ENCODE peak calls at places on chromosome 2, in five cellular contexts. I is hepatocyte, F is OCI-LY7, M is HCT116, X is GM23248. J is an unnamed sample.

GRCh38 chr2:74142340-74142739 is 5.4 kb downstream of the BOLA3 start:
- DNase-seq in X (peak; percentile 15), I (no peak), M (no peak), F (peak; percentile 41), J (peak; percentile 42)

GRCh38 chr2:106261871-106262321 is 67.8 kb upstream of the UXS1 start:
- DNase-seq in X (no peak), I (no peak), M (no peak), F (no peak), J (no peak)

GRCh38 chr2:68936462-68936861 is 16.2 kb downstream of the GKN2 start:
- DNase-seq in I (no peak), X (peak; percentile 70), M (no peak), F (no peak), J (no peak)

GRCh38 chr2:11873766-11874165 is 127.3 kb downstream of the LPIN1 start:
- DNase-seq in F (no peak), M (no peak), I (no peak), X (peak; percentile 31), J (no peak)

GRCh38 chr2:85672486-85672885 is 4.5 kb upstream of the SFTPB start:
- DNase-seq in I (no peak), X (no peak), M (no peak), F (no peak), J (no peak)

GRCh38 chr2:214103199-214104001 is 307.5 kb upstream of the VWC2L start:
- DNase-seq in M (no peak), X (no peak), I (peak; percentile 26), F (no peak), J (no peak)

GRCh38 chr2:168941297-168941696 is 40.2 kb downstream of the G6PC2 start:
- DNase-seq in X (no peak), M (no peak), F (no peak), I (no peak), J (no peak)

GRCh38 chr2:86249176-86249842 is 50.1 kb downstream of the MRPL35 start:
- DNase-seq in I (peak; percentile 56), M (peak; percentile 4), F (peak; percentile 42), X (peak; percentile 79), J (peak; percentile 76)

GRCh38 chr2:219461061-219461514 is 26.4 kb downstream of the SPEG start:
- DNase-seq in X (no peak), I (peak; percentile 40), M (no peak), F (peak; percentile 18), J (peak; percentile 75)

GRCh38 chr2:15307526-15307925 is 253.6 kb downstream of the NBAS start:
- DNase-seq in I (no peak), X (peak; percentile 7), M (no peak), F (no peak), J (no peak)

GRCh38 chr2:218428846-218429558 is 10.1 kb downstream of the VIL1 start:
- DNase-seq in M (no peak), F (no peak), I (no peak), X (no peak), J (no peak)

GRCh38 chr2:204468689-204469429 is 76.4 kb upstream of the PARD3B start:
- DNase-seq in F (no peak), M (no peak), I (no peak), X (peak; percentile 93), J (no peak)

GRCh38 chr2:101805146-101806088 is 107.9 kb downstream of the MAP4K4 start:
- DNase-seq in I (peak; percentile 62), F (no peak), M (no peak), X (no peak), J (peak; percentile 52)

GRCh38 chr2:120828832-120829632 is 93.4 kb downstream of the GLI2 start:
- DNase-seq in I (no peak), M (no peak), X (no peak), F (no peak), J (no peak)

GRCh38 chr2:53633441-53633840 is 134.2 kb upstream of the CHAC2 start:
- DNase-seq in X (peak; percentile 10), I (no peak), M (no peak), F (no peak), J (peak; percentile 7)

GRCh38 chr2:128638741-128639477 is 320.2 kb upstream of the HS6ST1 start:
- DNase-seq in M (no peak), I (no peak), F (no peak), X (peak; percentile 70), J (peak; percentile 42)
- H3K9me2 ChIP-seq in M (no peaks in the 10 kb centered on the region), I (no peaks in the 10 kb centered on the region), F (no peaks in the 10 kb centered on the region), X (no peaks in the 10 kb centered on the region), J (no peaks in the 10 kb centered on the region)

GRCh38 chr2:176843208-176843607 is 369.4 kb upstream of the HNRNPA3 start:
- DNase-seq in I (no peak), M (no peak), X (no peak), F (no peak), J (no peak)
- H3K9me2 ChIP-seq in I (no peaks in the 10 kb centered on the region), M (no peaks in the 10 kb centered on the region), X (no peaks in the 10 kb centered on the region), F (no peaks in the 10 kb centered on the region), J (no peaks in the 10 kb centered on the region)

DNA sequence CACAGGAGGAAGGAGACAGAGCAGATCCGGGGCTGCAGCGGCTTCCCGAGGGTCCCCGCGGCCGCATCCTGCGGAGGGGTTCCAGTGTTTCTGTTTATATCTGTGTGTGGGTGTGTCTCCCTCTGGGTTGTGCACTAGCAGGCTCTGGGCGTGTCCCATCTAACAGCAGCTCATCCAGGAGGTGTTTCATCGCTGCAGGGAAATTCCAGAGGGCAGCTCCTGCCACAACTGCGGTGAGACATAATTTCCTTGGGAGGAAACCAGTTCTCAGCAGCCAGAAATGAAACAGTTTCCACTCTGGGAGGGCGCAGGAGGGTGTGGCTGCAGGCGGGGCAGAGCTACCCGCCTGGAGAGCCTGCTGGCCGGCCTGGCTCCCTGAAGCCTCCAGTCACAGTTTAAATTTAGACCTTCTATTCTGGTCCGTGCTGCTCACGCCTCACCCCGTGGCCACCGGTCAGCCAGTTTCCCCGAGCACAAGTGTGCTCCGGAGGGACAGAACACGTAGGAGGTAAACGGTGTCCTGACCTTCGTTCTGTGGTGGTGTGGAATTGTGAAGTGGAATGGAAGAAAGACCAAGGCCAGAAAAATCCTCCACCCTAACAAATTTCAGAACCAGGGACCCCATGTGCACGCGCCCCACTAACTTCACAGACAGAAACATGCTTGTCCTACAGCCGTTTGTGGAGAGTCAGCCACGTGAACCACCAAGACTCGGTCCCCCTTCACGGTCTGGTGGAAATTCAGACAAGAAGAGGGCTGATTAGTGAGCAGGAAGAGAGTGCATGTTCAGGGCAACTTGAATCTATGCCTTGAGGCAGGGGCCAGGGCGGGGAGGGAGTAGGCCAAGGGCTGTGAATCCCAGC is 50.2 kb downstream of the TEX44 start:
- DNase-seq in X (peak; percentile 99), I (peak; percentile 91), F (peak; percentile 66), M (peak; percentile 99), J (no peak)
- H3K9me2 ChIP-seq in X (no peaks in the 10 kb centered on the region), I (no peaks in the 10 kb centered on the region), F (no peaks in the 10 kb centered on the region), M (no peaks in the 10 kb centered on the region), J (no peaks in the 10 kb centered on the region)

DNA sequence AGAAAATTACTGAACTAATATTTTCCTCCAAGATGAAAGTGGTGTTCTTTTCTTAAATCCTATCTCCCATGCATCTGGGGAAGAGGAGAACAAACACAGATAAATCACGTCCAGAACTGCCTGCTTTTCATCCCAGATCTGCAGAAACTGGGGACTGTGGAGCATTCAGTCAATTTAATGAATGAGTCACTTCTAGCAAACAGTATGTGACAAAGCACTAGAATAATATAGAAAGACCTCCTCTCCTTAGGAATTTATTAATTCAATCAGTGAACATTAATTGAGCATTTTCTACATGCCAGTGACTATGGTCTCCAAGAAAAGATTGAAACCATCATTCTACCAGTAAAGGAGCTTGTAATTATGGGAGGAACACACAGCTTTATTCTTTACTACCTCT is 693.4 kb upstream of the ID2 start:
- DNase-seq in M (no peak), I (no peak), X (no peak), F (no peak), J (no peak)
- H3K9me2 ChIP-seq in M (no peaks in the 10 kb centered on the region), I (no peaks in the 10 kb centered on the region), X (no peaks in the 10 kb centered on the region), F (no peaks in the 10 kb centered on the region), J (no peaks in the 10 kb centered on the region)